ENCODE peak calls at places on chromosomes 2 and 18, in seven cellular contexts. X is endothelial cell of umbilical vein, Q is SK-N-SH, C is transverse colon, N is GM23338, B is suprapubic skin, K is sigmoid colon. L is an unnamed sample.

GRCh38 chr2:181900007-181900651 is 8.6 kb downstream of the ITPRID2 start:
- DNase-seq in N (no peak), Q (no peak), X (no peak), B (no peak), K (no peak), C (no peak), L (no peak)

GRCh38 chr18:49764032-49764431 is 49.3 kb downstream of the ACAA2 start:
- DNase-seq in Q (no peak), N (no peak), B (no peak), K (no peak), C (no peak), X (peak; percentile 6), L (no peak)

GRCh38 chr2:183995632-183996031 is 602.7 kb upstream of the ZNF804A start:
- DNase-seq in B (no peak), C (no peak), N (no peak), X (no peak), K (no peak), Q (no peak), L (no peak)

GRCh38 chr18:50973367-50974126 is 5.7 kb downstream of the ELAC1 start:
- DNase-seq in K (no peak), X (no peak), N (no peak), Q (no peak), B (no peak), C (no peak), L (peak; percentile 39)

GRCh38 chr18:52766002-52766540 is 426.1 kb downstream of the DCC start:
- DNase-seq in Q (no peak), C (no peak), N (no peak), B (no peak), X (no peak), K (no peak), L (no peak)

GRCh38 chr2:65316072-65316471 is 88.4 kb downstream of the ACTR2 start:
- DNase-seq in Q (no peak), C (peak; percentile 34), X (no peak), K (peak; percentile 91), N (no peak), B (no peak), L (no peak)

GRCh38 chr2:68303033-68303901 is 16.5 kb downstream of the CNRIP1 start:
- DNase-seq in B (no peak), K (no peak), C (no peak), X (no peak), Q (no peak), N (no peak), L (no peak)

GRCh38 chr2:236117861-236118269 is 50.3 kb downstream of the GBX2 start:
- DNase-seq in Q (no peak), C (no peak), X (peak; percentile 21), B (no peak), K (no peak), N (no peak), L (no peak)

GRCh38 chr2:147846382-147847081 is 1.7 kb downstream of the ACVR2A start:
- DNase-seq in C (no peak), Q (no peak), X (peak; percentile 51), B (no peak), K (no peak), N (no peak), L (no peak)

GRCh38 chr2:16404551-16405300 is 260.9 kb downstream of the CYRIA start:
- DNase-seq in Q (no peak), X (no peak), B (no peak), N (no peak), C (no peak), K (no peak), L (no peak)

GRCh38 chr2:23954325-23955014 is 14.2 kb downstream of the UBXN2A start:
- DNase-seq in Q (no peak), C (no peak), N (no peak), B (no peak), X (no peak), K (no peak), L (no peak)

GRCh38 chr2:170973492-170974303 is 44.6 kb downstream of the GORASP2 start:
- DNase-seq in C (peak; percentile 91), X (peak; percentile 85), K (peak; percentile 92), Q (peak; percentile 99), B (peak; percentile 92), N (peak; percentile 88), L (peak; percentile 97)

GRCh38 chr2:234137400-234138014 is 87.0 kb downstream of the SPP2 start:
- DNase-seq in K (no peak), X (peak; percentile 68), N (no peak), C (no peak), Q (no peak), B (no peak), L (no peak)

GRCh38 chr18:12041561-12041960 is 52.1 kb upstream of the ANKRD62 start:
- DNase-seq in K (no peak), X (no peak), N (no peak), C (no peak), B (no peak), Q (no peak), L (no peak)

GRCh38 chr2:220849433-220849832 is 722.7 kb downstream of the EPHA4 start:
- DNase-seq in K (no peak), B (no peak), Q (no peak), X (no peak), N (no peak), C (no peak), L (no peak)

GRCh38 chr2:66872926-66873714 is 438.2 kb downstream of the MEIS1 start:
- DNase-seq in X (no peak), N (no peak), K (no peak), B (no peak), C (no peak), Q (no peak), L (no peak)

GRCh38 chr2:206936456-206937222 is 2.7 kb upstream of the CPO start:
- DNase-seq in K (no peak), B (no peak), Q (peak; percentile 27), X (no peak), N (no peak), C (no peak), L (no peak)

GRCh38 chr2:69297216-69297615 is 89.8 kb downstream of the GFPT1 start:
- DNase-seq in Q (no peak), N (no peak), X (no peak), K (no peak), B (no peak), C (no peak), L (peak; percentile 22)

GRCh38 chr2:66242099-66242498 is 192.8 kb upstream of the MEIS1 start:
- DNase-seq in Q (no peak), C (no peak), N (no peak), K (no peak), X (no peak), B (no peak), L (no peak)

GRCh38 chr2:3168230-3168891 is 209.3 kb downstream of the EIPR1 start:
- DNase-seq in Q (peak; percentile 55), C (peak; percentile 3), X (no peak), K (peak; percentile 20), B (peak; percentile 55), N (peak; percentile 64), L (no peak)

GRCh38 chr2:17736989-17737388 is 16.6 kb downstream of the SMC6 start:
- DNase-seq in Q (no peak), K (no peak), N (no peak), B (no peak), C (no peak), X (peak; percentile 85), L (no peak)

GRCh38 chr2:70995227-70995729 is 605 bp upstream of the TEX261 start:
- DNase-seq in C (peak; percentile 52), B (peak; percentile 63), X (peak; percentile 30), Q (peak; percentile 72), N (peak; percentile 76), K (peak; percentile 65), L (peak; percentile 59)

GRCh38 chr2:70767094-70767698 is 804 bp downstream of the ADD2 start:
- DNase-seq in C (no peak), N (peak; percentile 82), K (no peak), X (no peak), B (no peak), Q (peak; percentile 85), L (peak; percentile 84)

GRCh38 chr18:39209173-39209572 is 1643.6 kb upstream of the CELF4 start:
- DNase-seq in B (no peak), K (no peak), X (no peak), Q (no peak), N (no peak), C (no peak), L (no peak)

DNA sequence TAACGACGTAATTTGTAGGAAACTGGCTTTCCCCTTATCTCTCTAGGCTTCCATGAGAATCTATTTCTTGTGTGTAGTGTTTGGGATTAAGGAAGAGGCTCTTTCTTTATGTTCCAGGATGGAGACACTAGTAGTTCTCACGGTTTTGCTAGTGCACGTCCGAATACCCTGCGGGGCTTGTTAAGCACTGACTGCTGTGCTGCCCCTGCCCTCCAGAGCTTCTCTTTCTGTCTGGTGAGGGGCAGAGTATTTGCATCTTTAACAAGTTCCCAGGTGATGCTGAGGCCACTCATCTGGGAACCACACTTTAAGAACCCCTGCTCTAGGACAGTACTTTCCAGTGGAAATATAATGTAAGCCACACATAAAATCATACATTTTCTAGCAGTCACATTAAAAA is 76.4 kb downstream of the SPATS2L start:
- DNase-seq in K (no peak), B (no peak), N (peak; percentile 59), X (no peak), C (no peak), Q (no peak), L (no peak)
- H3K4me3 ChIP-seq in K (no peak overlapping the region), B (no peak overlapping the region), N (peak overlapping the region; percentile 2), X (no peak overlapping the region), C (no peak overlapping the region), Q (no peak overlapping the region), L (no peak overlapping the region)

DNA sequence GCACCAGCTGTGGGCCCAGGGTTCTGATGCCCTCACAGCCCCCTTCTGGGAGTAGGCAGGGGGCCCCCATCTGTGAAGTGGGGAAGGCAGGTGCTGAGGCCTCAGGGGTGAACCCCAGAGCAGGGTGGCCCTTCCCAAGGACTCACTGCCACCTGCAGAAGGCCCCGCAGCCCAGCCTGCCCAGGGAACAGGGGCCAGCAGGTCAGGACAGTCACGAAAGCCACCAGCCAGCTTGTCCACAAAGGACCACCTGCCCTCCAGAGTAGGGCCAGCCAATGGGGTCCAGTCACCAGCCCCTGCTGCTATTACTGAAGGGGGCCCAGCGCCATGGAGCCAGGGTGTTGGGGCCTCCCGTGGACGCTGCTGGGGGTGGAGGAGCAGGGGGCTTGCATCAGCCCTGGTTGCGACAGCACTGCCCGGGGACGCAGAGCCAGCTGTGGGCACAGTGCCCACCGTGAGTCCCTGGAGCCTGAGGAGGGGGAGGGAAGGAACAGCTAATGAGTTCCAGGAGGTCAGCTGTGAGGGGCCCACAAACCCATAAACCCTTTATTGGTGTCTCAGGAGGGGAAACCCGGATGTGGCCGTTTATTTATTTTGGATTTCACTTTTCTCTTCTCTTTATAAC is 11.5 kb upstream of the SNED1 start:
- DNase-seq in N (no peak), C (peak; percentile 28), Q (peak; percentile 70), B (peak; percentile 88), K (peak; percentile 82), X (peak; percentile 53), L (peak; percentile 84)
- TF ChIP-seq POLR2AphosphoS5 in N (no peak), C (no peak), Q (no peak), B (peak; percentile 69), K (no peak), X (peak; percentile 52), L (peak; percentile 47)

DNA sequence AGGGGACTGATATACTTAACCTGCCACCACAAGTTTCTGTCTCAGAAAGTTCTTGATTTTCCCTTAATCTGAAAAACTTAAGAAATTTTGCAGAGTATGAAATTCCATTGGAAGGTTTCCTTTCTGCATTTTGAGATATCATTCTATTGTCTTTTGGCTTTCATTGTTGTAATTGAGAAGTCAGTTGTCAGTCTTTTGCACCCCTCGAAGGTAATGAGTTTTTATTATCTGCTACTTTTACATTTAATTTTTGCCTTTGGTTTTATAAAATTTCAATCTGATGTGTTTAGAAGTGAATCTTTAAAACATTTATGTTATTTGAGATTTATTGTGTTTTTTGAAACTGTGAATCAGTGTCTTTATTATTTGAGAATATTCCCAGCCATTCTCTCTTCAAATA is 4.8 kb upstream of the IL36A start:
- DNase-seq in Q (no peak), N (no peak), X (no peak), B (no peak), K (no peak), C (no peak), L (no peak)
- H3K27me3 ChIP-seq in Q (no peaks in the 10 kb centered on the region), N (no peaks in the 10 kb centered on the region), X (no peaks in the 10 kb centered on the region), B (no peaks in the 10 kb centered on the region), K (no peaks in the 10 kb centered on the region), C (peaks cover 5% of the 10 kb centered on the region), L (no peaks in the 10 kb centered on the region)

GRCh38 chr18:9539283-9539682 is 64.0 kb downstream of the RALBP1 start:
- DNase-seq in K (no peak), Q (no peak), N (no peak), B (no peak), X (peak; percentile 66), C (no peak), L (no peak)
- H3K4me3 ChIP-seq in K (no peak overlapping the region), Q (no peak overlapping the region), N (no peak overlapping the region), B (no peak overlapping the region), X (no peak overlapping the region), C (no peak overlapping the region), L (no peak overlapping the region)